ENCODE peak calls at places on chromosomes 7 and 10, in four cellular contexts. One of them, this sample, is unnamed.

GRCh38 chr10:47339759-47340612 is 8.2 kb upstream of the RBP3 start:
- DNase-seq in GM12878: no peak
- DNase-seq in HepG2: no peak
- DNase-seq in K562: no peak
- DNase-seq in this sample: no peak

GRCh38 chr7:136339464-136339863 is 362.3 kb upstream of the MTPN start:
- DNase-seq in K562: no peak
- DNase-seq in GM12878: no peak
- DNase-seq in HepG2: no peak
- DNase-seq in this sample: no peak

GRCh38 chr7:24955313-24955712 is 24.7 kb downstream of the OSBPL3 start:
- DNase-seq in K562: no peak
- DNase-seq in GM12878: no peak
- DNase-seq in HepG2: no peak
- DNase-seq in this sample: no peak

GRCh38 chr7:54987772-54988171 is 31.0 kb upstream of the EGFR start:
- DNase-seq in K562: no peak
- DNase-seq in HepG2: peak; percentile 32
- DNase-seq in GM12878: no peak
- DNase-seq in this sample: no peak

GRCh38 chr7:14604606-14605005 is 297.9 kb downstream of the DGKB start:
- DNase-seq in K562: no peak
- DNase-seq in GM12878: no peak
- DNase-seq in HepG2: no peak
- DNase-seq in this sample: no peak

GRCh38 chr7:69757990-69758430 is 159.7 kb downstream of the AUTS2 start:
- DNase-seq in HepG2: no peak
- DNase-seq in GM12878: no peak
- DNase-seq in K562: no peak
- DNase-seq in this sample: no peak

GRCh38 chr7:73645643-73646182 is 21.4 kb upstream of the MLXIPL start:
- DNase-seq in HepG2: no peak
- DNase-seq in GM12878: no peak
- DNase-seq in K562: no peak
- DNase-seq in this sample: no peak

GRCh38 chr7:143362126-143362961 is at the start of gene FAM131B:
- DNase-seq in K562: no peak
- DNase-seq in HepG2: no peak
- DNase-seq in GM12878: no peak
- DNase-seq in this sample: peak; percentile 66

GRCh38 chr10:32379314-32379949 is 32.5 kb upstream of the EPC1 start:
- DNase-seq in K562: peak; percentile 83
- DNase-seq in HepG2: peak; percentile 43
- DNase-seq in GM12878: no peak
- DNase-seq in this sample: peak; percentile 17

GRCh38 chr7:98452791-98453190 is 51.9 kb upstream of the BAIAP2L1 start:
- DNase-seq in K562: no peak
- DNase-seq in HepG2: no peak
- DNase-seq in GM12878: no peak
- DNase-seq in this sample: no peak

GRCh38 chr10:17162828-17163227 is 33.2 kb upstream of the CUBN start:
- DNase-seq in GM12878: no peak
- DNase-seq in HepG2: no peak
- DNase-seq in K562: no peak
- DNase-seq in this sample: no peak

GRCh38 chr7:20793258-20793657 is 6.6 kb upstream of the SP8 start:
- DNase-seq in K562: no peak
- DNase-seq in HepG2: no peak
- DNase-seq in GM12878: no peak
- DNase-seq in this sample: no peak

GRCh38 chr7:22411977-22412693 is 55.2 kb upstream of the RAPGEF5 start:
- DNase-seq in HepG2: no peak
- DNase-seq in K562: no peak
- DNase-seq in GM12878: no peak
- DNase-seq in this sample: no peak

GRCh38 chr10:3478153-3478552 is 305.6 kb upstream of the PITRM1 start:
- DNase-seq in HepG2: no peak
- DNase-seq in GM12878: no peak
- DNase-seq in K562: no peak
- DNase-seq in this sample: no peak
- TF ChIP-seq FOXK2 in HepG2: no peak
- TF ChIP-seq FOXK2 in GM12878: no peak
- TF ChIP-seq FOXK2 in K562: no peak
- TF ChIP-seq FOXK2 in this sample: no peak

GRCh38 chr7:42170724-42171123 is 66.3 kb downstream of the GLI3 start:
- DNase-seq in K562: no peak
- DNase-seq in HepG2: no peak
- DNase-seq in GM12878: no peak
- DNase-seq in this sample: no peak

GRCh38 chr7:42175834-42176745 is 60.9 kb downstream of the GLI3 start:
- DNase-seq in HepG2: no peak
- DNase-seq in GM12878: no peak
- DNase-seq in K562: no peak
- DNase-seq in this sample: no peak

GRCh38 chr7:42168512-42168911 is 68.5 kb downstream of the GLI3 start:
- DNase-seq in GM12878: no peak
- DNase-seq in HepG2: no peak
- DNase-seq in K562: no peak
- DNase-seq in this sample: no peak

GRCh38 chr7:42174391-42174848 is 62.6 kb downstream of the GLI3 start:
- DNase-seq in K562: no peak
- DNase-seq in GM12878: no peak
- DNase-seq in HepG2: no peak
- DNase-seq in this sample: no peak
- TF ChIP-seq BHLHE40 in K562: no peak
- TF ChIP-seq BHLHE40 in GM12878: no peak
- TF ChIP-seq BHLHE40 in HepG2: no peak
- TF ChIP-seq BHLHE40 in this sample: no peak

DNA sequence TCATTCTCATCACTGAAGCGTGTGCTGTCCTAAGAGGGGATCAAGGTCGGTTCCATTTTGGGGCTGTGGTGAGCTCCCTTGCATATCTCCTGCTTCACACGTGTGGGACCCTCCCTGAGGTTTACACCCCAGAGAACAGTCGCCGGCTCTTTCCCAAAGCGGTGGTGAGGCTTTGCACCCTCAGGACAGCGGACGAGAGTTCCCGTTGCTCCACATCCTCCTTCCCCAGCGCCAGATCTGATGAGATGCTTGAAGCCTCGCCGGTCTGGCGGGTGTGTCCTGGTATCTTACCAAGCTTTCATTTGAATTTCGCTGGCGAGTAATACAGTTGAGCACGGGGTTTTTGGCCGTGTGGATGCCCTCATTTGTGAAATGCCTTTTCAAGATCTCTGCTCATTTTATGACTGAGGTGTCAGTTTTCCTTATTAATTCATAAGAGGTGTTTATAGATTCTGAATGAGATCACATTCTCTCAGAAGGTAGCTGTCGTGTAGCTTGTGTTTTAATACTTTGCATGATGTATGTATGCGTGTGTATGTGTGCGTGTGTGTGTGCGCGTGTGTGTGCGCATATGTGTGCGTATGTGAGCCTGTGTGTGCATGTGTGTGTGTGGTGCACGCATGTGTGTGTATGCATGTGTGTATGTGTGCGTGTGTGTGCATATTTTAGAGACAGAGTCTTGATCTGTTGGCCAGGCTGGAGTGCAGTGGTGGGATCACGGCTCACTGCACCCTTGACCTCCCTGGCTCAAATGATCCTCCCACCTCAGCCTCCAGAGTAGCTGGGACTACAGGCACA is 30.7 kb downstream of the ELFN1 start:
- DNase-seq in HepG2: no peak
- DNase-seq in GM12878: no peak
- DNase-seq in K562: no peak
- DNase-seq in this sample: no peak
- TF ChIP-seq FOXK2 in HepG2: no peak
- TF ChIP-seq FOXK2 in GM12878: no peak
- TF ChIP-seq FOXK2 in K562: no peak
- TF ChIP-seq FOXK2 in this sample: no peak

GRCh38 chr7:131197920-131198610 is 129.6 kb upstream of the MKLN1 start:
- DNase-seq in GM12878: no peak
- DNase-seq in K562: no peak
- DNase-seq in HepG2: no peak
- DNase-seq in this sample: no peak
- TF ChIP-seq BHLHE40 in GM12878: no peak
- TF ChIP-seq BHLHE40 in K562: no peak
- TF ChIP-seq BHLHE40 in HepG2: no peak
- TF ChIP-seq BHLHE40 in this sample: no peak

GRCh38 chr7:81846398-81846797 is 76.6 kb upstream of the HGF start:
- DNase-seq in HepG2: no peak
- DNase-seq in K562: no peak
- DNase-seq in GM12878: peak; percentile 57
- DNase-seq in this sample: no peak
- TF ChIP-seq FOXK2 in HepG2: no peak
- TF ChIP-seq FOXK2 in K562: no peak
- TF ChIP-seq FOXK2 in GM12878: no peak
- TF ChIP-seq FOXK2 in this sample: no peak